ENCODE peak calls at places on chromosome 19, in four cellular contexts. X is KG1, M is fibroblast of the conjunctiva, D is left lung. K is an unnamed sample.

GRCh38 chr19:51470966-51471365 is 7.4 kb upstream of the CEACAM18 start:
- DNase-seq in X (no peak), M (no peak), D (no peak), K (no peak)

GRCh38 chr19:1237754-1238372 is at the start of gene CBARP:
- DNase-seq in X (no peak), M (no peak), D (no peak), K (peak; percentile 54)

GRCh38 chr19:8256276-8257051 is 47.3 kb downstream of the CERS4 start:
- DNase-seq in X (no peak), M (no peak), D (no peak), K (no peak)

GRCh38 chr19:41324231-41324702 is 14.3 kb downstream of the CCDC97 start:
- DNase-seq in X (no peak), M (no peak), D (no peak), K (no peak)

GRCh38 chr19:32489971-32490370 is 84.4 kb downstream of the DPY19L3 start:
- DNase-seq in X (no peak), M (no peak), D (no peak), K (no peak)

GRCh38 chr19:1929051-1929742 is 11.8 kb upstream of the CSNK1G2 start:
- DNase-seq in X (peak; percentile 61), M (peak; percentile 43), D (peak; percentile 77), K (peak; percentile 90)

GRCh38 chr19:17225051-17225450 is 975 bp upstream of the OCEL1 start:
- DNase-seq in X (no peak), M (no peak), D (no peak), K (no peak)

GRCh38 chr19:51777570-51778460 is 16.8 kb downstream of the FPR2 start:
- DNase-seq in X (peak; percentile 33), M (peak; percentile 84), D (peak; percentile 70), K (no peak)

GRCh38 chr19:13986348-13986904 is 19.7 kb downstream of the RFX1 start:
- DNase-seq in X (peak; percentile 95), M (peak; percentile 28), D (peak; percentile 93), K (peak; percentile 99)

GRCh38 chr19:55344444-55344843 is 4.8 kb downstream of the KMT5C start:
- DNase-seq in X (no peak), M (no peak), D (no peak), K (no peak)

GRCh38 chr19:30864460-30865215 is 484.6 kb downstream of the TSHZ3 start:
- DNase-seq in X (peak; percentile 24), M (no peak), D (no peak), K (no peak)

GRCh38 chr19:51071006-51071405 is 6.1 kb upstream of the KLK13 start:
- DNase-seq in X (no peak), M (no peak), D (no peak), K (no peak)

GRCh38 chr19:46297700-46298476 is 1.0 kb downstream of the HIF3A start:
- DNase-seq in X (no peak), M (peak; percentile 89), D (no peak), K (no peak)

GRCh38 chr19:17404621-17405249 is 695 bp downstream of the BST2 start:
- DNase-seq in X (no peak), M (no peak), D (no peak), K (no peak)

GRCh38 chr19:48638831-48639381 is 1.7 kb upstream of the DBP start:
- DNase-seq in X (no peak), M (no peak), D (no peak), K (no peak)

GRCh38 chr19:46834121-46834520 is 16.5 kb downstream of the AP2S1 start:
- DNase-seq in X (no peak), M (no peak), D (no peak), K (no peak)

GRCh38 chr19:15584541-15585115 is 30.4 kb upstream of the CYP4F8 start:
- DNase-seq in X (peak; percentile 18), M (peak; percentile 26), D (peak; percentile 75), K (peak; percentile 77)

GRCh38 chr19:43743059-43743458 is 11.7 kb downstream of the SMG9 start:
- DNase-seq in X (no peak), M (no peak), D (no peak), K (no peak)

GRCh38 chr19:5130371-5131030 is 161.6 kb downstream of the KDM4B start:
- DNase-seq in X (no peak), M (no peak), D (no peak), K (peak; percentile 85)

GRCh38 chr19:1610579-1610978 is 5.3 kb upstream of the UQCR11 start:
- DNase-seq in X (no peak), M (no peak), D (no peak), K (no peak)

GRCh38 chr19:50713556-50714236 is 5.9 kb downstream of the SHANK1 start:
- DNase-seq in X (no peak), M (no peak), D (no peak), K (no peak)

GRCh38 chr19:42289556-42290041 is 12.3 kb upstream of the PRR19 start:
- DNase-seq in X (no peak), M (no peak), D (no peak), K (no peak)

GRCh38 chr19:44668985-44669764 is 2.1 kb upstream of the CEACAM19 start:
- DNase-seq in X (no peak), M (no peak), D (no peak), K (no peak)

GRCh38 chr19:32363175-32363574 is 17.8 kb downstream of the ZNF507 start:
- DNase-seq in X (no peak), M (no peak), D (no peak), K (no peak)

GRCh38 chr19:4606921-4607678 is 32.2 kb upstream of the TNFAIP8L1 start:
- DNase-seq in X (no peak), M (no peak), D (no peak), K (no peak)